ENCODE peak calls at places on chromosomes 2 and 18, in six cellular contexts. P, U, X, L, V and F are unnamed samples.

GRCh38 chr2:145095641-145096435 is 575.9 kb upstream of the ZEB2 start:
- DNase-seq in P (no peak), U (no peak), X (no peak), L (no peak), V (no peak), F (no peak)

GRCh38 chr2:70947556-70948184 is 12.0 kb downstream of the ATP6V1B1 start:
- DNase-seq in P (no peak), U (no peak), X (no peak), L (no peak), V (no peak), F (no peak)

GRCh38 chr2:142037051-142037450 is 93.8 kb downstream of the LRP1B start:
- DNase-seq in P (no peak), U (no peak), X (no peak), L (no peak), V (no peak), F (no peak)

GRCh38 chr2:238380336-238380735 is 46.4 kb upstream of the ASB1 start:
- DNase-seq in P (no peak), U (no peak), X (no peak), L (no peak), V (no peak), F (peak; percentile 36)

GRCh38 chr2:131077182-131077846 is 15.9 kb downstream of the FAM168B start:
- DNase-seq in P (peak; percentile 36), U (no peak), X (no peak), L (no peak), V (no peak), F (no peak)

GRCh38 chr2:12717191-12717987 is 653 bp downstream of the TRIB2 start:
- DNase-seq in P (peak; percentile 72), U (no peak), X (peak; percentile 61), L (peak; percentile 40), V (peak; percentile 34), F (peak; percentile 92)

GRCh38 chr2:44212301-44212700 is 43.6 kb downstream of the PPM1B start:
- DNase-seq in P (no peak), U (no peak), X (no peak), L (no peak), V (no peak), F (no peak)

GRCh38 chr2:20618468-20618885 is 32.4 kb downstream of the HS1BP3 start:
- DNase-seq in P (peak; percentile 25), U (no peak), X (peak; percentile 76), L (no peak), V (peak; percentile 23), F (no peak)

GRCh38 chr18:78924301-78925192 is 55.1 kb upstream of the SALL3 start:
- DNase-seq in P (no peak), U (no peak), X (no peak), L (no peak), V (no peak), F (no peak)

GRCh38 chr2:177106212-177106611 is 106.4 kb upstream of the HNRNPA3 start:
- DNase-seq in P (no peak), U (no peak), X (no peak), L (peak; percentile 13), V (no peak), F (no peak)

GRCh38 chr2:15913146-15913545 is 27.2 kb upstream of the MYCN start:
- DNase-seq in P (no peak), U (no peak), X (no peak), L (no peak), V (no peak), F (no peak)

GRCh38 chr2:147351789-147352188 is 493.0 kb upstream of the ACVR2A start:
- DNase-seq in P (no peak), U (no peak), X (no peak), L (no peak), V (no peak), F (no peak)

GRCh38 chr2:23221236-23221635 is 163.7 kb upstream of the KLHL29 start:
- DNase-seq in P (no peak), U (no peak), X (no peak), L (no peak), V (no peak), F (no peak)

GRCh38 chr2:4258563-4258962 is 555.2 kb downstream of the DCDC2C start:
- DNase-seq in P (no peak), U (no peak), X (no peak), L (no peak), V (no peak), F (no peak)

GRCh38 chr2:72819501-72819900 is 6.3 kb downstream of the EXOC6B start:
- DNase-seq in P (no peak), U (no peak), X (no peak), L (no peak), V (no peak), F (no peak)

GRCh38 chr18:33116376-33116775 is 324.1 kb downstream of the CCDC178 start:
- DNase-seq in P (peak; percentile 65), U (no peak), X (no peak), L (no peak), V (no peak), F (peak; percentile 57)

GRCh38 chr2:98959759-98960507 is 23.9 kb upstream of the CRACDL start:
- DNase-seq in P (no peak), U (no peak), X (no peak), L (no peak), V (no peak), F (no peak)

GRCh38 chr18:62284637-62285036 is 40.5 kb upstream of the TNFRSF11A start:
- DNase-seq in P (no peak), U (no peak), X (no peak), L (no peak), V (no peak), F (no peak)

GRCh38 chr2:217785544-217786045 is 217.2 kb downstream of the TNS1 start:
- DNase-seq in P (peak; percentile 87), U (no peak), X (peak; percentile 84), L (peak; percentile 72), V (peak; percentile 79), F (peak; percentile 91)

GRCh38 chr18:27769152-27769551 is 407.8 kb downstream of the CDH2 start:
- DNase-seq in P (no peak), U (no peak), X (no peak), L (no peak), V (no peak), F (no peak)

GRCh38 chr18:79373736-79374135 is 22.0 kb upstream of the NFATC1 start:
- DNase-seq in P (no peak), U (no peak), X (no peak), L (no peak), V (no peak), F (peak; percentile 60)

GRCh38 chr2:176689711-176690110 is 420.5 kb downstream of the MTX2 start:
- DNase-seq in P (no peak), U (no peak), X (no peak), L (no peak), V (no peak), F (no peak)

GRCh38 chr2:128306081-128306930 is 12.4 kb downstream of the HS6ST1 start:
- DNase-seq in P (peak; percentile 49), U (no peak), X (peak; percentile 82), L (peak; percentile 84), V (peak; percentile 64), F (no peak)

GRCh38 chr2:84925724-84926376 is 20.4 kb downstream of the TMSB10 start:
- DNase-seq in P (peak; percentile 99), U (peak; percentile 92), X (peak; percentile 90), L (peak; percentile 94), V (peak; percentile 98), F (peak; percentile 99)
- TF ChIP-seq POLR2A in P (no peak), U (peak; percentile 70), X (no peak), L (peak; percentile 42), V (no peak), F (no peak)

GRCh38 chr18:7772496-7772861 is 205.4 kb downstream of the PTPRM start:
- DNase-seq in P (no peak), U (no peak), X (no peak), L (no peak), V (no peak), F (no peak)

GRCh38 chr18:7778181-7778580 is 211.1 kb downstream of the PTPRM start:
- DNase-seq in P (no peak), U (no peak), X (no peak), L (no peak), V (no peak), F (no peak)

GRCh38 chr18:7770903-7771302 is 203.8 kb downstream of the PTPRM start:
- DNase-seq in P (no peak), U (no peak), X (no peak), L (no peak), V (no peak), F (no peak)

GRCh38 chr18:7779226-7779625 is 212.1 kb downstream of the PTPRM start:
- DNase-seq in P (no peak), U (no peak), X (no peak), L (no peak), V (no peak), F (no peak)

DNA sequence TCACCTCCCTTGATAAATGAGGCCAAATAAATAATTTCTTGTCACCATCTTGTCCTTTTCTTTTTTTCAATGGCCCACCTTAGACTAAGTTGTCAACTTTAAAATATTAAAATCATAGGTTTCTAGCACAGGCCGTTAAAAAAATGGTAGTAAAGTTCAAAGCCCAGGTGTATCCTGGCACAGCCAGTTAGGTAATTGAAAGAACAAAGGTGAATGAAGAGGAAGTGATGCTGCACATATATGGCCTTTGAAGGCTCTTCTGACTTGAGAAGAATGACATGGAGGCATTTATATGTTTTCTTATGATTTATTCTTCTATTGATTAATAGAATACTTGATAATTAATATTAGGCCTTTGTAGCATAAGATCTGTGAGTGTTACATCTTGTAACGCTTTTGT is 208.7 kb downstream of the PTPRM start:
- DNase-seq in P (no peak), U (no peak), X (no peak), L (no peak), V (no peak), F (no peak)
- H3K4me3 ChIP-seq in P (no peak overlapping the region), U (no peak overlapping the region), X (no peak overlapping the region), L (no peak overlapping the region), V (no peak overlapping the region), F (no peak overlapping the region)

DNA sequence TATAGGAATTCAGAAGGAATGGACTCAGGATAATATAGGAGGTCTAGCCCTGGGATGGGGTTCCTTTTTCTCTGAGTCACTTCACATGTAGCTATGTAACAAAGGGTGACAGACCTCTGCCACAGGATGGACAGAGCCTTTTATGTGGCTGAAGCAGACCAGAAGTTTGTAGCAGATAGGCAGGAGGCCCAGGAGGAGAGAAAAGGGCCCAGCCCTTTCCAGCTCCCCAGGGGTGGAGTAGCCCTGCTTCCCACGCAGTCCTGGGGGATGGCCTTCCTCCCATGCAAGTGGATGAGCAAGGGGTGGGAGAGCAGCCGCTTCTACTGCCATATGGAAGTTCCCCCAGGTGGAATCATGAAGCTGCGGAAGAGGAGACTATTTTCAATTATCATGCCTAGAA is 40.3 kb downstream of the ARMC9 start:
- DNase-seq in P (no peak), U (no peak), X (no peak), L (no peak), V (no peak), F (no peak)
- H3K4me1 ChIP-seq in P (no peaks in the 10 kb centered on the region), U (no peaks in the 10 kb centered on the region), X (no peaks in the 10 kb centered on the region), L (no peaks in the 10 kb centered on the region), V (no peaks in the 10 kb centered on the region), F (peaks cover 3% of the 10 kb centered on the region)

GRCh38 chr2:212904646-212905045 is 246.8 kb downstream of the IKZF2 start:
- DNase-seq in P (no peak), U (no peak), X (no peak), L (no peak), V (no peak), F (no peak)

GRCh38 chr2:212908031-212908430 is 243.4 kb downstream of the IKZF2 start:
- DNase-seq in P (no peak), U (no peak), X (no peak), L (no peak), V (no peak), F (no peak)

GRCh38 chr2:212906620-212907019 is 244.8 kb downstream of the IKZF2 start:
- DNase-seq in P (no peak), U (no peak), X (no peak), L (no peak), V (no peak), F (no peak)

GRCh38 chr2:212903413-212903812 is 248.0 kb downstream of the IKZF2 start:
- DNase-seq in P (no peak), U (no peak), X (no peak), L (no peak), V (no peak), F (no peak)

GRCh38 chr2:212905640-212906201 is 245.7 kb downstream of the IKZF2 start:
- DNase-seq in P (no peak), U (no peak), X (no peak), L (no peak), V (no peak), F (no peak)
- TF ChIP-seq POLR2A in P (no peak), U (no peak), X (no peak), L (no peak), V (no peak), F (no peak)